ENCODE peak calls at places on chromosomes 7 and 10, in eight cellular contexts. M, H, G, Z, P, O, I and K are unnamed samples.

GRCh38 chr10:30063098-30063497 is 3.7 kb upstream of the JCAD start:
- DNase-seq in M (no peak), H (peak; percentile 79), G (no peak), Z (peak; percentile 27), P (no peak), O (no peak), I (no peak), K (no peak)

GRCh38 chr10:30463944-30464451 is 30.0 kb downstream of the MAP3K8 start:
- DNase-seq in M (peak; percentile 87), H (no peak), G (no peak), Z (peak; percentile 23), P (peak; percentile 47), O (no peak), I (no peak), K (no peak)

GRCh38 chr7:22853674-22854157 is 31.1 kb upstream of the TOMM7 start:
- DNase-seq in M (peak; percentile 19), H (peak; percentile 51), G (peak; percentile 76), Z (peak; percentile 34), P (no peak), O (no peak), I (no peak), K (no peak)

GRCh38 chr10:29860159-29860558 is 199.2 kb downstream of the JCAD start:
- DNase-seq in M (peak; percentile 82), H (peak; percentile 19), G (no peak), Z (no peak), P (no peak), O (no peak), I (no peak), K (no peak)

GRCh38 chr7:50953303-50953702 is 170.6 kb upstream of the GRB10 start:
- DNase-seq in M (peak; percentile 92), H (peak; percentile 59), G (no peak), Z (no peak), P (no peak), O (no peak), I (no peak), K (no peak)

GRCh38 chr10:94219829-94220228 is 142.9 kb downstream of the NOC3L start:
- DNase-seq in M (no peak), H (no peak), G (no peak), Z (no peak), P (no peak), O (no peak), I (peak; percentile 59), K (no peak)

GRCh38 chr10:3159160-3159559 is 13.4 kb downstream of the PITRM1 start:
- DNase-seq in M (no peak), H (no peak), G (no peak), Z (no peak), P (no peak), O (no peak), I (no peak), K (no peak)

GRCh38 chr10:4653160-4653559 is 172.8 kb upstream of the AKR1E2 start:
- DNase-seq in M (no peak), H (no peak), G (no peak), Z (no peak), P (no peak), O (no peak), I (no peak), K (no peak)

GRCh38 chr7:131071786-131072504 is 255.7 kb upstream of the MKLN1 start:
- DNase-seq in M (peak; percentile 89), H (peak; percentile 94), G (peak; percentile 82), Z (peak; percentile 72), P (peak; percentile 38), O (no peak), I (peak; percentile 57), K (no peak)

GRCh38 chr10:681670-682318 is 7.7 kb downstream of the DIP2C start:
- DNase-seq in M (peak; percentile 57), H (no peak), G (peak; percentile 59), Z (no peak), P (no peak), O (no peak), I (no peak), K (no peak)

GRCh38 chr7:80748302-80749042 is 110.0 kb downstream of the CD36 start:
- DNase-seq in M (no peak), H (peak; percentile 25), G (no peak), Z (no peak), P (no peak), O (no peak), I (no peak), K (no peak)

GRCh38 chr10:58475322-58476277 is 37.1 kb upstream of the BICC1 start:
- DNase-seq in M (no peak), H (peak; percentile 88), G (no peak), Z (peak; percentile 43), P (peak; percentile 10), O (no peak), I (no peak), K (peak; percentile 47)

GRCh38 chr10:9035355-9035754 is 980.9 kb downstream of the GATA3 start:
- DNase-seq in M (no peak), H (no peak), G (no peak), Z (no peak), P (peak; percentile 1), O (no peak), I (no peak), K (no peak)

GRCh38 chr10:86287966-86288579 is 78.5 kb downstream of the GRID1 start:
- DNase-seq in M (no peak), H (no peak), G (peak; percentile 15), Z (no peak), P (no peak), O (peak; percentile 1), I (no peak), K (no peak)

GRCh38 chr10:49009231-49009979 is 69.8 kb upstream of the LRRC18 start:
- DNase-seq in M (no peak), H (no peak), G (no peak), Z (no peak), P (no peak), O (no peak), I (no peak), K (no peak)

GRCh38 chr10:70324341-70324861 is 40.6 kb upstream of the NPFFR1 start:
- DNase-seq in M (no peak), H (no peak), G (no peak), Z (no peak), P (no peak), O (no peak), I (no peak), K (no peak)

GRCh38 chr10:3067045-3067858 is at the start of gene PFKP:
- DNase-seq in M (peak; percentile 15), H (no peak), G (peak; percentile 69), Z (no peak), P (no peak), O (no peak), I (no peak), K (no peak)

GRCh38 chr7:127690806-127691205 is 38.8 kb downstream of the SND1 start:
- DNase-seq in M (no peak), H (no peak), G (no peak), Z (no peak), P (no peak), O (peak; percentile 62), I (no peak), K (no peak)
- H3K36me3 ChIP-seq in M (peaks cover 41% of the 10 kb centered on the region), H (peaks cover 19% of the 10 kb centered on the region), G (peaks cover 29% of the 10 kb centered on the region), Z (peaks cover 45% of the 10 kb centered on the region), P (peaks cover 15% of the 10 kb centered on the region), O (peaks cover 45% of the 10 kb centered on the region), I (peaks cover 19% of the 10 kb centered on the region), K (peaks cover 13% of the 10 kb centered on the region)

GRCh38 chr7:111051832-111052231 is 39.1 kb upstream of the LRRN3 start:
- DNase-seq in M (no peak), H (no peak), G (no peak), Z (no peak), P (no peak), O (no peak), I (no peak), K (no peak)

GRCh38 chr7:111056371-111056770 is 34.6 kb upstream of the LRRN3 start:
- DNase-seq in M (no peak), H (no peak), G (no peak), Z (no peak), P (no peak), O (no peak), I (no peak), K (no peak)

GRCh38 chr7:111049971-111050680 is 40.8 kb upstream of the LRRN3 start:
- DNase-seq in M (no peak), H (no peak), G (no peak), Z (no peak), P (no peak), O (no peak), I (no peak), K (no peak)

GRCh38 chr7:111050885-111051416 is 40.0 kb upstream of the LRRN3 start:
- DNase-seq in M (no peak), H (no peak), G (no peak), Z (no peak), P (no peak), O (no peak), I (no peak), K (no peak)

DNA sequence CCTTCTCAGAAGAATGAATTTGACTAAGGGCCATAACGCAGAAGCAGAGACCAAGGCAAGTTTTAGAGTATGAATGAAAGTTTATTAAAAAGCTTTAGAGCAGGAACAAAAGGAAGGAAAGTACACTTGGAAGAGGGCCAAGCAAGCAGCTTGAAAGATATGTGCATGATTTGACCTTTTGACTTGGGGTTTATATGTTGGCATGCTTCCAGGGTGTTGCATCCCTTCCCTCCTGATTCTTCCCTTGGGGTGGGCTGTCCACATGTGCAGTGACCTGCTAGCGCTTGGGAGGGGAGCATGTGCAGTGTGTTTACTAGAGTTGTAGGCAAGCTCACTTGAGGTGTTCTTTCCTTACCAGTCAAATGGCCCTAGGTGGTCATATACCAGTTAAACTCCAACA is 37.9 kb upstream of the LRRN3 start:
- DNase-seq in M (no peak), H (no peak), G (no peak), Z (no peak), P (no peak), O (no peak), I (no peak), K (no peak)
- H3K36me3 ChIP-seq in M (no peaks in the 10 kb centered on the region), H (no peaks in the 10 kb centered on the region), G (no peaks in the 10 kb centered on the region), Z (no peaks in the 10 kb centered on the region), P (no peaks in the 10 kb centered on the region), O (no peaks in the 10 kb centered on the region), I (no peaks in the 10 kb centered on the region), K (no peaks in the 10 kb centered on the region)

GRCh38 chr10:12205082-12205481 is 9.1 kb downstream of the CDC123 start:
- DNase-seq in M (no peak), H (no peak), G (no peak), Z (no peak), P (no peak), O (no peak), I (no peak), K (no peak)
- H3K36me3 ChIP-seq in M (peaks cover 31% of the 10 kb centered on the region), H (peaks cover 19% of the 10 kb centered on the region), G (peaks cover 23% of the 10 kb centered on the region), Z (peaks cover 1% of the 10 kb centered on the region), P (peaks cover 13% of the 10 kb centered on the region), O (no peaks in the 10 kb centered on the region), I (peaks cover 15% of the 10 kb centered on the region), K (peaks cover 13% of the 10 kb centered on the region)

GRCh38 chr7:1150400-1151002 is 9.5 kb downstream of the ZFAND2A start:
- DNase-seq in M (no peak), H (no peak), G (no peak), Z (no peak), P (no peak), O (no peak), I (no peak), K (no peak)

GRCh38 chr7:1154172-1154739 is 5.7 kb downstream of the ZFAND2A start:
- DNase-seq in M (no peak), H (no peak), G (no peak), Z (no peak), P (no peak), O (no peak), I (no peak), K (no peak)

GRCh38 chr7:1151653-1152425 is 8.2 kb downstream of the ZFAND2A start:
- DNase-seq in M (no peak), H (no peak), G (no peak), Z (no peak), P (no peak), O (no peak), I (no peak), K (no peak)

GRCh38 chr7:1151156-1151555 is 8.8 kb downstream of the ZFAND2A start:
- DNase-seq in M (no peak), H (no peak), G (no peak), Z (no peak), P (no peak), O (no peak), I (no peak), K (no peak)

GRCh38 chr7:1152492-1152891 is 7.5 kb downstream of the ZFAND2A start:
- DNase-seq in M (no peak), H (no peak), G (no peak), Z (no peak), P (no peak), O (no peak), I (no peak), K (no peak)
- H3K36me3 ChIP-seq in M (peaks cover 65% of the 10 kb centered on the region), H (peaks cover 14% of the 10 kb centered on the region), G (peaks cover 60% of the 10 kb centered on the region), Z (peaks cover 32% of the 10 kb centered on the region), P (peaks cover 28% of the 10 kb centered on the region), O (peaks cover 43% of the 10 kb centered on the region), I (peaks cover 63% of the 10 kb centered on the region), K (peaks cover 29% of the 10 kb centered on the region)